ENCODE peak calls at places on chromosome 17, in eight cellular contexts. U is heart right ventricle, Y is GM12878, D is A549, R is thoracic aorta, P is left lung, C is pancreas, F is mucosa of descending colon. E is an unnamed sample.

GRCh38 chr17:42781639-42782401 is 1.4 kb downstream of the WNK4 start:
- ATAC-seq in Y (no peak), F (peak; percentile 16), C (no peak), D (peak; percentile 3), R (no peak), U (no peak), P (no peak), E (peak; percentile 26)

GRCh38 chr17:68782829-68783228 is 172.4 kb downstream of the ABCA8 start:
- ATAC-seq in D (no peak), F (no peak), Y (no peak), U (no peak), P (no peak), C (peak; percentile 31), R (no peak), E (peak; percentile 88)

GRCh38 chr17:2777242-2777867 is 18.9 kb upstream of the RAP1GAP2 start:
- ATAC-seq in Y (no peak), C (peak; percentile 8), U (no peak), P (no peak), D (peak; percentile 11), R (no peak), F (peak; percentile 17), E (no peak)

GRCh38 chr17:76909971-76910760 is 42.0 kb downstream of the MGAT5B start:
- ATAC-seq in P (peak; percentile 88), Y (peak; percentile 31), D (peak; percentile 44), F (peak; percentile 28), C (peak; percentile 69), R (no peak), U (peak; percentile 49), E (no peak)

GRCh38 chr17:77423589-77424451 is 283.1 kb downstream of the SEC14L1 start:
- ATAC-seq in P (peak; percentile 42), R (peak; percentile 88), U (peak; percentile 83), C (peak; percentile 67), F (peak; percentile 44), D (peak; percentile 7), Y (no peak), E (peak; percentile 84)

GRCh38 chr17:33520404-33521032 is 227.4 kb upstream of the ASIC2 start:
- ATAC-seq in U (peak; percentile 63), R (no peak), P (peak; percentile 73), F (peak; percentile 55), Y (peak; percentile 81), C (peak; percentile 69), D (peak; percentile 57), E (no peak)

GRCh38 chr17:50331085-50331791 is 14.7 kb upstream of the XYLT2 start:
- ATAC-seq in P (no peak), C (no peak), F (no peak), D (no peak), Y (peak; percentile 65), U (peak; percentile 38), R (no peak), E (no peak)

GRCh38 chr17:59601130-59601529 is 18.6 kb upstream of the CLTC start:
- ATAC-seq in Y (peak; percentile 96), C (no peak), P (no peak), R (no peak), F (no peak), U (no peak), D (no peak), E (no peak)

GRCh38 chr17:62760059-62760887 is 47.8 kb downstream of the MARCHF10 start:
- ATAC-seq in R (no peak), C (no peak), P (peak; percentile 27), U (no peak), F (no peak), Y (no peak), D (no peak), E (peak; percentile 55)

GRCh38 chr17:78314683-78315354 is 45.1 kb downstream of the SOCS3 start:
- ATAC-seq in Y (no peak), R (no peak), C (no peak), D (peak; percentile 22), U (no peak), F (no peak), P (no peak), E (no peak)

GRCh38 chr17:933168-934083 is 46.1 kb downstream of the NXN start:
- ATAC-seq in R (peak; percentile 61), U (peak; percentile 50), D (peak; percentile 93), Y (no peak), P (peak; percentile 89), C (peak; percentile 66), F (no peak), E (peak; percentile 23)

GRCh38 chr17:70989301-70989700 is 820.0 kb downstream of the KCNJ2 start:
- ATAC-seq in R (no peak), C (no peak), D (no peak), F (no peak), P (no peak), Y (no peak), U (no peak), E (no peak)

GRCh38 chr17:63609820-63610573 is 9.3 kb downstream of the TACO1 start:
- ATAC-seq in P (no peak), Y (no peak), F (no peak), R (no peak), C (no peak), D (no peak), U (no peak), E (no peak)

GRCh38 chr17:63688396-63689020 is 11.4 kb downstream of the LIMD2 start:
- ATAC-seq in C (no peak), D (no peak), R (no peak), P (no peak), F (peak; percentile 23), Y (peak; percentile 82), U (no peak), E (no peak)

GRCh38 chr17:75824591-75825518 is 19.3 kb downstream of the UNC13D start:
- ATAC-seq in D (no peak), C (no peak), U (no peak), R (no peak), P (no peak), F (no peak), Y (no peak), E (no peak)

GRCh38 chr17:50883850-50884291 is 17.7 kb upstream of the TOB1 start:
- ATAC-seq in Y (peak; percentile 79), D (peak; percentile 32), P (peak; percentile 81), U (no peak), F (peak; percentile 87), C (peak; percentile 68), R (no peak), E (no peak)

DNA sequence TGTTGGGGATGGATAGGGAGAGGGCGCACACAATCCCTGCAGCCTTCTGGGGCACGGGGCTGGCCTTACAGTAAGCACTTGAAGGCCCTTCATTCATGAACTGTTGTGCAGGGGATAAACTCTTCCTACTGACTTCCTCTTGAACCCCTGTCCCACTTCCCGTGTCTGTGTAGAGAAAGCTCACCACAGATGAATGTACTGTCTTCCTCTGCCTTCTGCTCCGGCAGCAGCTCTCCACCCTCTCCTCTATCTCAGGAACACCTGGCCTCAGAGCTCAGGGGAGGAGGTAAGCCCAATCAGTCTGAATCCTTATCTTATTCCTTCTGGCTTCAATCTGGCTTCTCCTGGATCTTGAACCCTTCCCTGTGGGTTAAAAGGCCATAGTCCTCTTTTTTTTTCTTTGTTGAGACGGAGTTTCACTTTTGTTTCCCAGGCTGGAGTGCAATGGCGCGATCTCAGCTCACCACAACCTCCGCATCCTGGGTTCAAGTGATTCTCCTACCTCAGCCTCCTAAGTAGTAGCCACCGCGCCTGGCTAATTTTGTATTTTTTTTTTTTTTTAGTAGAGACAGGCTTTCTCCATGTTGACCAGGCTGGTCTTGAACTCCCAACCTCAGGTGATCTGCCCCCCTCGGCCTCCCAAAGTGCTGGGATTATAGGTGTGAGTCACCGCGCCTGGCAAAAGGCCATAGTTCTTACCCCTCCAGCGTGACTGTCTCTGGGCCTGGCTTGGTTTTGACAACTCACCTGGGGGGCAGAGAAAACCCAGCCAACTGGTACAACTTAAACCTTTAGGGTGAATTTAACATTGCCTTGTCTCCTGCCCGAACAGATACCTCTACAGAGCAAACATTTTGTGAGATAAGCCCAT is 7.2 kb upstream of the SLC52A1 start:
- ATAC-seq in R (no peak), U (no peak), D (no peak), P (no peak), Y (no peak), C (no peak), F (peak; percentile 77), E (no peak)
- H3K4me3 ChIP-seq in R (no peak overlapping the region), U (no peak overlapping the region), D (no peak overlapping the region), P (no peak overlapping the region), Y (no peak overlapping the region), C (no peak overlapping the region), F (no peak overlapping the region), E (no peak overlapping the region)

DNA sequence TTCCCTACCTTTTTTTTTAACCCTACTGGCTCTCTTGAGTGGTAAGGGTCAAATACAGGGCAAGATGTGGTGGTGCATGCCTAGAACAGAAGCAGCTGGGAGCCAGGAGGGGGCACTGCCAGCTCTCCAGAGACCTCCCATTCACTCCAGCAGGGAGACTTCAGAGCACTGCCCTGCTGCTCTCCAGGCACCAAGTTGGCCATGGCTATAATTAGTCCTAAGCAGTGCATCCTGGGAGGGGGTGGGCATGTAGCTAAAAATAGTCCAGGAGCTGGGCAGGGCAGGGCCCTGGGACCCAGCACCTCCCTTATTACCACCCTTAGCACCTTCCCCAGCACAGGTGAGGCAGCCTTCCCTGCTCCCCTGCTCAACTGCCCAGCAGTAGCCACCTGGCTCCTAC is 3.5 kb downstream of the CORO6 start:
- ATAC-seq in Y (no peak), C (no peak), F (no peak), P (no peak), R (no peak), D (peak; percentile 3), U (peak; percentile 66), E (no peak)
- TF ChIP-seq CTCF in Y (peak; percentile 18), C (no peak), F (no peak), P (no peak), R (peak; percentile 21), D (peak; percentile 29), U (peak; percentile 63), E (peak; percentile 42)

GRCh38 chr17:82334204-82334621 is 647 bp upstream of the SECTM1 start:
- ATAC-seq in C (no peak), P (no peak), D (no peak), Y (no peak), R (no peak), U (peak; percentile 9), F (no peak), E (no peak)
- H3K4me3 ChIP-seq in C (no peak overlapping the region), P (peak overlapping the region; percentile 37), D (no peak overlapping the region), Y (no peak overlapping the region), R (peak overlapping the region; percentile 83), U (peak overlapping the region; percentile 62), F (no peak overlapping the region), E (peak overlapping the region; percentile 57)

DNA sequence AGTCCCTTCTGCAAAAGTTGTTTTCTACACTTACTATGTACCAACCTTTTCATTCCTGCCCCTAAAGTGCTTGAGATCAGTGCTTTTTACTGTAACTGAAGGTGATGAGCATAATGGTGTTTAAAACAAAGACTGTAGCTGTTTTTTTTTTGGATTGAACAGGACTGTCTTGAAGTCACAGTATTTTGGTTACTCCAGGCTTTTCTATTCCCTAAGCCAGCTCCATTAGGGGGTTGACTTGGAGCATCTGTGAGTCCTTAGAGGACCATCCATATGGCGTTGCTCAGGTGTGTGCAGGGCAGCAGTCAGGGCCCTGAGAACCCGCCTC is 29.0 kb upstream of the LGALS9 start:
- ATAC-seq in P (no peak), F (no peak), Y (no peak), R (no peak), C (peak; percentile 8), D (no peak), U (no peak), E (no peak)
- TF ChIP-seq CTCF in P (no peak), F (no peak), Y (no peak), R (no peak), C (no peak), D (no peak), U (peak; percentile 10), E (no peak)

GRCh38 chr17:72747416-72747815 is 345.1 kb downstream of the SLC39A11 start:
- ATAC-seq in C (no peak), D (no peak), Y (no peak), R (no peak), U (no peak), F (no peak), P (no peak), E (no peak)
- H3K4me3 ChIP-seq in C (no peak overlapping the region), D (no peak overlapping the region), Y (no peak overlapping the region), R (no peak overlapping the region), U (no peak overlapping the region), F (no peak overlapping the region), P (no peak overlapping the region), E (no peak overlapping the region)

GRCh38 chr17:29117440-29117753 is 62.8 kb downstream of the MYO18A start:
- ATAC-seq in P (peak; percentile 14), Y (peak; percentile 61), U (no peak), F (peak; percentile 25), D (peak; percentile 39), R (no peak), C (peak; percentile 16), E (no peak)
- TF ChIP-seq CTCF in P (no peak), Y (no peak), U (peak; percentile 30), F (no peak), D (no peak), R (peak; percentile 17), C (no peak), E (no peak)

E was measured in gastroesophageal sphincter.